ENCODE peak calls at places on chromosomes 13 and 19, in five cellular contexts. One of them, this sample, is unnamed.

GRCh38 chr19:40805258-40805868 is 6.4 kb downstream of the EGLN2 start:
- DNase-seq in AG04449: no peak
- DNase-seq in HS-5: no peak
- DNase-seq in BJ: no peak
- DNase-seq in AG09319: no peak
- DNase-seq in this sample: no peak

GRCh38 chr13:112684041-112684440 is 5.8 kb upstream of the ATP11A start:
- DNase-seq in AG04449: no peak
- DNase-seq in HS-5: no peak
- DNase-seq in BJ: no peak
- DNase-seq in AG09319: no peak
- DNase-seq in this sample: no peak

GRCh38 chr19:18741566-18742121 is 49.5 kb downstream of the COMP start:
- DNase-seq in AG04449: no peak
- DNase-seq in HS-5: no peak
- DNase-seq in BJ: no peak
- DNase-seq in AG09319: no peak
- DNase-seq in this sample: no peak

GRCh38 chr13:40316301-40316700 is 350.1 kb downstream of the FOXO1 start:
- DNase-seq in AG04449: no peak
- DNase-seq in HS-5: no peak
- DNase-seq in BJ: no peak
- DNase-seq in AG09319: no peak
- DNase-seq in this sample: no peak

GRCh38 chr19:20423381-20424207 is 142.0 kb downstream of the ZNF737 start:
- DNase-seq in AG04449: no peak
- DNase-seq in HS-5: peak
- DNase-seq in BJ: no peak
- DNase-seq in AG09319: peak
- DNase-seq in this sample: no peak

GRCh38 chr13:87820221-87820620 is 149.1 kb downstream of the SLITRK5 start:
- DNase-seq in AG04449: no peak
- DNase-seq in HS-5: no peak
- DNase-seq in BJ: no peak
- DNase-seq in AG09319: no peak
- DNase-seq in this sample: no peak

GRCh38 chr19:45124021-45124420 is 31.0 kb downstream of the PPP1R37 start:
- DNase-seq in AG04449: no peak
- DNase-seq in HS-5: no peak
- DNase-seq in BJ: no peak
- DNase-seq in AG09319: no peak
- DNase-seq in this sample: no peak

GRCh38 chr13:46795321-46795720 is 1.6 kb downstream of the ESD start:
- DNase-seq in AG04449: no peak
- DNase-seq in HS-5: no peak
- DNase-seq in BJ: no peak
- DNase-seq in AG09319: no peak
- DNase-seq in this sample: peak

GRCh38 chr13:20461481-20461859 is 64.2 kb downstream of the CRYL1 start:
- DNase-seq in AG04449: no peak
- DNase-seq in HS-5: no peak
- DNase-seq in BJ: no peak
- DNase-seq in AG09319: no peak
- DNase-seq in this sample: no peak

GRCh38 chr13:44232729-44233128 is 140.9 kb upstream of the SERP2 start:
- DNase-seq in AG04449: no peak
- DNase-seq in HS-5: no peak
- DNase-seq in BJ: no peak
- DNase-seq in AG09319: no peak
- DNase-seq in this sample: no peak

GRCh38 chr13:40164137-40164536 is 502.3 kb downstream of the FOXO1 start:
- DNase-seq in AG04449: no peak
- DNase-seq in HS-5: peak
- DNase-seq in BJ: no peak
- DNase-seq in AG09319: no peak
- DNase-seq in this sample: no peak

GRCh38 chr13:98930014-98930625 is 47.7 kb downstream of the DOCK9 start:
- DNase-seq in AG04449: no peak
- DNase-seq in HS-5: no peak
- DNase-seq in BJ: no peak
- DNase-seq in AG09319: no peak
- DNase-seq in this sample: no peak

GRCh38 chr19:11964858-11965645 is at the start of gene ZNF763:
- DNase-seq in AG04449: no peak
- DNase-seq in HS-5: no peak
- DNase-seq in BJ: peak
- DNase-seq in AG09319: peak
- DNase-seq in this sample: no peak

GRCh38 chr13:53012707-53013106 is 15.9 kb upstream of the OLFM4 start:
- DNase-seq in AG04449: no peak
- DNase-seq in HS-5: no peak
- DNase-seq in BJ: no peak
- DNase-seq in AG09319: no peak
- DNase-seq in this sample: no peak

GRCh38 chr19:4120531-4120930 is 3.4 kb downstream of the MAP2K2 start:
- DNase-seq in AG04449: no peak
- DNase-seq in HS-5: no peak
- DNase-seq in BJ: no peak
- DNase-seq in AG09319: no peak
- DNase-seq in this sample: no peak

GRCh38 chr13:104593693-104594092 is 1527.5 kb upstream of the SLC10A2 start:
- DNase-seq in AG04449: no peak
- DNase-seq in HS-5: no peak
- DNase-seq in BJ: no peak
- DNase-seq in AG09319: no peak
- DNase-seq in this sample: no peak

GRCh38 chr19:13765395-13766094 is 1.2 kb downstream of the MRI1 start:
- DNase-seq in AG04449: no peak
- DNase-seq in HS-5: no peak
- DNase-seq in BJ: no peak
- DNase-seq in AG09319: no peak
- DNase-seq in this sample: peak

GRCh38 chr19:18646535-18647370 is 9.9 kb downstream of the KLHL26 start:
- DNase-seq in AG04449: no peak
- DNase-seq in HS-5: no peak
- DNase-seq in BJ: no peak
- DNase-seq in AG09319: no peak
- DNase-seq in this sample: no peak

GRCh38 chr19:33472696-33473624 is 48.6 kb downstream of the PEPD start:
- DNase-seq in AG04449: peak
- DNase-seq in HS-5: peak
- DNase-seq in BJ: peak
- DNase-seq in AG09319: peak
- DNase-seq in this sample: no peak

GRCh38 chr13:99043700-99044300 is 65.9 kb upstream of the DOCK9 start:
- DNase-seq in AG04449: no peak
- DNase-seq in HS-5: no peak
- DNase-seq in BJ: peak
- DNase-seq in AG09319: no peak
- DNase-seq in this sample: peak

GRCh38 chr13:40074338-40074737 is 418.9 kb downstream of the COG6 start:
- DNase-seq in AG04449: no peak
- DNase-seq in HS-5: no peak
- DNase-seq in BJ: no peak
- DNase-seq in AG09319: no peak
- DNase-seq in this sample: peak

GRCh38 chr19:38004505-38005223 is 97.7 kb downstream of the SIPA1L3 start:
- DNase-seq in AG04449: peak
- DNase-seq in HS-5: peak
- DNase-seq in BJ: peak
- DNase-seq in AG09319: peak
- DNase-seq in this sample: peak

GRCh38 chr19:3821156-3821555 is 35.0 kb upstream of the MATK start:
- DNase-seq in AG04449: no peak
- DNase-seq in HS-5: no peak
- DNase-seq in BJ: no peak
- DNase-seq in AG09319: no peak
- DNase-seq in this sample: no peak

GRCh38 chr13:63110431-63110830 is 1694.8 kb upstream of the PCDH20 start:
- DNase-seq in AG04449: no peak
- DNase-seq in HS-5: no peak
- DNase-seq in BJ: peak
- DNase-seq in AG09319: peak
- DNase-seq in this sample: no peak

GRCh38 chr13:113603116-113603710 is 18.7 kb downstream of the TFDP1 start:
- DNase-seq in AG04449: no peak
- DNase-seq in HS-5: no peak
- DNase-seq in BJ: no peak
- DNase-seq in AG09319: no peak
- DNase-seq in this sample: no peak

GRCh38 chr13:46295531-46296464 is 84.1 kb downstream of the LRRC63 start:
- DNase-seq in AG04449: peak
- DNase-seq in HS-5: peak
- DNase-seq in BJ: peak
- DNase-seq in AG09319: peak
- DNase-seq in this sample: no peak

This sample was measured in HAP-1.